ENCODE peak calls at places on chromosomes 11 and 22, in five cellular contexts. P, W, T, X and K are unnamed samples.

GRCh38 chr11:1307998-1308744 is 1.3 kb downstream of the TOLLIP start:
- DNase-seq in P (no peak), W (no peak), T (no peak), X (peak; percentile 20), K (no peak)

GRCh38 chr11:123741159-123741951 is at the start of gene ZNF202:
- DNase-seq in P (peak; percentile 86), W (peak; percentile 95), T (peak; percentile 89), X (peak; percentile 90), K (peak; percentile 91)

GRCh38 chr11:19441752-19442553 is 201.2 kb upstream of the E2F8 start:
- DNase-seq in P (peak; percentile 89), W (peak; percentile 84), T (peak; percentile 77), X (no peak), K (peak; percentile 94)

GRCh38 chr11:30143098-30143705 is 87.6 kb upstream of the FSHB start:
- DNase-seq in P (peak; percentile 27), W (peak; percentile 38), T (peak; percentile 37), X (no peak), K (peak; percentile 42)

GRCh38 chr22:22761606-22761962 is 117.2 kb downstream of the GGTLC2 start:
- DNase-seq in P (no peak), W (no peak), T (no peak), X (no peak), K (no peak)

GRCh38 chr22:39486951-39487825 is 14.9 kb upstream of the MIEF1 start:
- DNase-seq in P (peak; percentile 65), W (no peak), T (no peak), X (no peak), K (no peak)

GRCh38 chr22:33389927-33390326 is 331.7 kb upstream of the SYN3 start:
- DNase-seq in P (no peak), W (no peak), T (no peak), X (no peak), K (no peak)

GRCh38 chr11:12090061-12090572 is 20.3 kb upstream of the MICAL2 start:
- DNase-seq in P (no peak), W (peak; percentile 74), T (no peak), X (no peak), K (peak; percentile 76)

GRCh38 chr11:77062924-77063323 is 3.8 kb upstream of the CAPN5 start:
- DNase-seq in P (no peak), W (no peak), T (no peak), X (no peak), K (no peak)

GRCh38 chr11:62402226-62402625 is 16.6 kb upstream of the SCGB1A1 start:
- DNase-seq in P (no peak), W (no peak), T (no peak), X (no peak), K (no peak)

GRCh38 chr22:42280836-42281235 is 10.4 kb upstream of the TCF20 start:
- DNase-seq in P (no peak), W (no peak), T (no peak), X (no peak), K (no peak)

GRCh38 chr11:10930224-10930960 is 72.5 kb upstream of the ZBED5 start:
- DNase-seq in P (no peak), W (no peak), T (no peak), X (no peak), K (peak; percentile 48)

GRCh38 chr11:47464479-47464878 is 15.5 kb upstream of the RAPSN start:
- DNase-seq in P (no peak), W (peak; percentile 99), T (no peak), X (no peak), K (no peak)

DNA sequence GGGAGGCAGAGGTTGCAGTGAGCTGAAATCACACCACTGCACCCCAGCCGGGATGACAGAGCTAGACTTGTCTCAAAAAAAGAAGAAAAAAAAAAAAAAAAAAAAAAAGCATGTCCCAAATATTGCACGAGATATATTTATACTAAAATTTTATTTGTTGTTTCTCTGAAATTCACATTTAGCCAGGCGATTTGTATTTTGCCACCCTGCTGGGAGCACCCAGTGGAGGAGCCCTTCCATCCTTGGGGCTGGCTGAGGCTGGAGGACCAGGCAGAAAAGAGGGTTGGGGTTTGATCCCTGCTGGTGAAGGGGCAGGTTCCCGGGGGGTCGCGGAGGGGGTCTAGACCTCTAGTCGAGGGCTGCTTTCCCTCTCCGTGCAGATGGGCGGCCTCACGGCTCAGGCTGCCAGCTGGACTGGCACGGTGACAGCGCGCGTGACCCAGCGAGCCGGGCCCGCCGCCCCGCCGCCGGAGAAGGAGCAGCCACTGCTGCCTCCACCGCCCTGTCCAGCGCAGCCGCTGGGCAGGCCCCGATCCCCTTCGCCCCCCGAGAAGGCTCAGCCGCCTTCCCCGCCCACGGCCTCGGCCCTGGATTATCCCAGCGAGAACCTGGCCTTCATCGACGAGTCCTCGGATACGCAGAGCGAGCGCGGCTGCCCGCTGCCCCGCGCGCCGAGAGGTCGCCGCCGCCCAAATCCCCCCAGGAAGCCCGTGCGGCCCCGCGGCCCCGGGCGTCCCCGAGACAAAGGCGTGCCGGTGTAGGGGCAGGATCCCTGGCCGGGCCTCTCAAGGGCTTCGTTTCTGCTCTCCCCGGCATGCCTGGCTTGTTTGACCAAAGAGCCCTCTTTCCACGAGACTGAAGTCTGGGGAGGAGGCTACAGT is 952 bp upstream of the CATSPERZ start:
- DNase-seq in P (no peak), W (no peak), T (no peak), X (peak; percentile 69), K (peak; percentile 21)
- TF ChIP-seq MAX in P (no peak), W (no peak), T (no peak), X (no peak), K (no peak)

DNA sequence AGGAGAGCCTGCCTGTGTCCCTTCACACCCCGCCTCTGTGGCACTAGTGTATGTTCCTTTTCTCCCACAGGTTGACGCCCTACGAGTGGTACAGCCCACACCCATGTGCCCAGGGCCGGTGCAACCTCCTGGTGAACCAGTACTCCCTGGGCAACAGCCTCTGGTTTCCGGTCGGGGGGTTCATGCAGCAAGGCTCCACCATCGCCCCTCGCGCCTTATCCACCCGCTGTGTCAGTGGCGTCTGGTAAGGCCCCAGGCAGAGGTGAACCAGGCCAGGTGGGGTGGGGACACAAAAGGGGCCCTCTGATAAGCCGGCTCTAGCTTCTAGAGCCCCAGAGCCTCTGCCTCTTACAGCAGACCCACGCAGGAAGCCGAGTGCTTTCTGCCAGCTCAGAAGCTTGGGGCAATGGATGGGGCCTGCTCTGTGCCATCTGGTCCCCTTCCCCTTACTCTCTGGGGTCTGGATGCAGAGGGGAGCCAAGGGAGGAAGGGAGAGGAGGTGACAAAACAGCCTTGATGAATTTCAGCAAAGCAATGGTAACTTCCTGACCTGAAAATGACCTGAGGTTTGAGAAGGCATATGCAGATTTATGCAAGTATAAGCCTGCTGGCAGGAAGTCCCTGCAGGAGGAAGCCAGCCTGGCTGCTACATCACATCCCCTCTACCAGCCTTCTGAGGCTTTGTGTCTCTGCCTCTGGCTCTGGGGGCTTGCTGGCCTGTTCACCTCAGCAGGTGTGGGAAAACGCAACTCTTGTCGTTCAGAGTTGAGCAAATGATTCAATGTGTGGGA is 67.0 kb upstream of the TBCEL start:
- DNase-seq in P (no peak), W (peak; percentile 37), T (no peak), X (peak; percentile 55), K (no peak)
- TF ChIP-seq MAX in P (no peak), W (no peak), T (no peak), X (no peak), K (no peak)

GRCh38 chr11:60830478-60831142 is 11.3 kb upstream of the CCDC86 start:
- DNase-seq in P (no peak), W (no peak), T (no peak), X (no peak), K (no peak)
- TF ChIP-seq MAX in P (no peak), W (no peak), T (no peak), X (no peak), K (no peak)

GRCh38 chr11:44016546-44017442 is 31.0 kb upstream of the ACCSL start:
- DNase-seq in P (no peak), W (no peak), T (no peak), X (no peak), K (no peak)
- TF ChIP-seq MAX in P (no peak), W (no peak), T (no peak), X (no peak), K (no peak)

DNA sequence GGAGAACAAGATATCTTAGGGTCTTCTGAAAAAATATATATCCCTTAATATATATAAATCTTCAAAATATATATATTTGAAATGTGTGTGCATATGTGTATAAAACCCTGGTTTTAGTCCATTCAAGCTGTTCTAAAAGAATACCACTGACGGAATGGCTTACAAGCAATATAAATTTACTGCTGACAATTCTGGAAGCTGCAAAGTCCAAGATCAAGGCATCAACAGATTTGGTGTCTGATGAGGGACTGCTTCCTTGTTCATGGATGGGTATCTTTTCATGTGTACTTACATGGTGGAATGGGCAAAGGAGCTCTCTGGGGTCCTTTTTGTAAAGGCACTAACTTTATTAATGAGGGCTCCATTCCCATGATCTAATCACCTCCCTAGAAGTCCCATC is 6.8 kb downstream of the NXPE2 start:
- DNase-seq in P (no peak), W (no peak), T (no peak), X (no peak), K (no peak)
- TF ChIP-seq MAX in P (no peak), W (no peak), T (no peak), X (no peak), K (no peak)

GRCh38 chr11:46446343-46446751 is 54.8 kb upstream of the CHRM4 start:
- DNase-seq in P (no peak), W (no peak), T (no peak), X (no peak), K (peak; percentile 37)
- TF ChIP-seq MAX in P (no peak), W (no peak), T (no peak), X (no peak), K (no peak)

GRCh38 chr11:60902625-60903024 is 3.8 kb downstream of the PRPF19 start:
- DNase-seq in P (no peak), W (no peak), T (no peak), X (no peak), K (no peak)

GRCh38 chr11:60899977-60900376 is 6.4 kb downstream of the PRPF19 start:
- DNase-seq in P (no peak), W (no peak), T (no peak), X (no peak), K (no peak)

GRCh38 chr11:60897496-60897895 is 8.9 kb downstream of the PRPF19 start:
- DNase-seq in P (no peak), W (no peak), T (no peak), X (no peak), K (no peak)

GRCh38 chr11:60900673-60901404 is 5.5 kb downstream of the PRPF19 start:
- DNase-seq in P (no peak), W (no peak), T (no peak), X (no peak), K (no peak)

GRCh38 chr11:60899021-60899936 is 7.1 kb downstream of the PRPF19 start:
- DNase-seq in P (peak; percentile 67), W (peak; percentile 68), T (peak; percentile 81), X (peak; percentile 57), K (peak; percentile 81)
- TF ChIP-seq MAX in P (no peak), W (peak; percentile 4), T (no peak), X (no peak), K (no peak)

GRCh38 chr11:70761094-70761905 is 363.0 kb downstream of the CTTN start:
- DNase-seq in P (peak; percentile 43), W (peak; percentile 10), T (no peak), X (no peak), K (no peak)

GRCh38 chr11:70761906-70762196 is 363.5 kb downstream of the CTTN start:
- DNase-seq in P (no peak), W (no peak), T (no peak), X (no peak), K (no peak)

GRCh38 chr11:70762810-70763209 is 364.5 kb downstream of the CTTN start:
- DNase-seq in P (no peak), W (no peak), T (no peak), X (no peak), K (no peak)

GRCh38 chr11:70759846-70760245 is 361.5 kb downstream of the CTTN start:
- DNase-seq in P (no peak), W (no peak), T (no peak), X (no peak), K (no peak)

GRCh38 chr11:70760416-70761020 is 362.2 kb downstream of the CTTN start:
- DNase-seq in P (no peak), W (no peak), T (no peak), X (no peak), K (no peak)
- TF ChIP-seq MAX in P (no peak), W (no peak), T (no peak), X (no peak), K (no peak)